ENCODE peak calls at places on chromosomes 7 and 10, in four cellular contexts. E is NCI-H226, V is ELF-1, B is DND-41. K is an unnamed sample.
A peak's percentile ranks its signal among the peaks of the same experiment; 100 is the strongest.

GRCh38 chr10:77111611-77112550 is 525.7 kb downstream of the KCNMA1 start:
- DNase-seq in E (peak; percentile 28), V (peak; percentile 64), B (peak; percentile 26), K (no peak)

GRCh38 chr7:28174442-28174841 is 6.2 kb downstream of the JAZF1 start:
- DNase-seq in E (no peak), V (no peak), B (no peak), K (no peak)

GRCh38 chr7:4769753-4770152 is 5.7 kb upstream of the AP5Z1 start:
- DNase-seq in E (no peak), V (no peak), B (no peak), K (no peak)

GRCh38 chr10:78211476-78212110 is 177.9 kb downstream of the RPS24 start:
- DNase-seq in E (no peak), V (peak; percentile 45), B (peak; percentile 12), K (peak; percentile 18)

GRCh38 chr10:28429573-28430216 is 103.2 kb upstream of the WAC start:
- DNase-seq in E (peak; percentile 55), V (no peak), B (no peak), K (no peak)

GRCh38 chr10:63133787-63134557 is 844 bp downstream of the NRBF2 start:
- DNase-seq in E (no peak), V (no peak), B (no peak), K (no peak)

GRCh38 chr7:29987821-29988317 is 1.7 kb downstream of the SCRN1 start:
- DNase-seq in E (peak; percentile 78), V (peak; percentile 85), B (no peak), K (no peak)

GRCh38 chr10:77393821-77394501 is 243.6 kb downstream of the KCNMA1 start:
- DNase-seq in E (no peak), V (no peak), B (no peak), K (no peak)

GRCh38 chr7:29987083-29987482 is 2.5 kb downstream of the SCRN1 start:
- DNase-seq in E (no peak), V (no peak), B (no peak), K (no peak)

GRCh38 chr10:62759599-62760175 is 44.8 kb upstream of the ADO start:
- DNase-seq in E (no peak), V (no peak), B (no peak), K (no peak)

GRCh38 chr10:91901784-91902677 is 7.3 kb downstream of the FGFBP3 start:
- DNase-seq in E (peak; percentile 92), V (no peak), B (no peak), K (no peak)

GRCh38 chr10:96832721-96833219 is 672 bp downstream of the LCOR start:
- DNase-seq in E (peak; percentile 74), V (peak; percentile 69), B (peak; percentile 84), K (peak; percentile 89)

GRCh38 chr10:79376078-79376628 is 28.9 kb downstream of the PPIF start:
- DNase-seq in E (no peak), V (no peak), B (no peak), K (no peak)

GRCh38 chr10:101538481-101538880 is 49.6 kb downstream of the POLL start:
- DNase-seq in E (no peak), V (no peak), B (no peak), K (no peak)

GRCh38 chr10:43863859-43864591 is 215.3 kb upstream of the ZNF32 start:
- DNase-seq in E (no peak), V (no peak), B (no peak), K (peak; percentile 26)

GRCh38 chr7:99798972-99799371 is 15.0 kb upstream of the CYP3A4 start:
- DNase-seq in E (no peak), V (no peak), B (no peak), K (no peak)

GRCh38 chr10:100057948-100058347 is 23.7 kb downstream of the CPN1 start:
- DNase-seq in E (no peak), V (no peak), B (no peak), K (no peak)

GRCh38 chr7:82521906-82522445 is 78.4 kb upstream of the CACNA2D1 start:
- DNase-seq in E (no peak), V (no peak), B (no peak), K (no peak)

GRCh38 chr10:12469345-12469744 is 120.0 kb downstream of the CAMK1D start:
- DNase-seq in E (no peak), V (no peak), B (no peak), K (no peak)

GRCh38 chr7:155647734-155648133 is 3.3 kb downstream of the RBM33 start:
- DNase-seq in E (no peak), V (no peak), B (no peak), K (no peak)

GRCh38 chr10:67818323-67818722 is 19.7 kb downstream of the DNAJC12 start:
- DNase-seq in E (peak; percentile 15), V (no peak), B (no peak), K (no peak)

GRCh38 chr10:103663802-103664201 is 170.3 kb downstream of the NEURL1 start:
- DNase-seq in E (no peak), V (no peak), B (no peak), K (no peak)

GRCh38 chr10:75395171-75395954 is 6.2 kb downstream of the ZNF503 start:
- DNase-seq in E (no peak), V (peak; percentile 79), B (no peak), K (peak; percentile 64)

GRCh38 chr10:71239946-71240795 is 27.8 kb downstream of the UNC5B start:
- DNase-seq in E (no peak), V (no peak), B (no peak), K (no peak)

GRCh38 chr10:80429521-80429966 is 21.2 kb downstream of the PRXL2A start:
- DNase-seq in E (peak; percentile 74), V (no peak), B (no peak), K (peak; percentile 53)

GRCh38 chr7:69457912-69458491 is 140.3 kb upstream of the AUTS2 start:
- DNase-seq in E (peak; percentile 61), V (peak; percentile 91), B (no peak), K (no peak)